ENCODE peak calls at places on chromosome 13, in eight cellular contexts. One of them, this sample, is unnamed.

GRCh38 chr13:42946927-42947326 is 45.1 kb downstream of the EPSTI1 start:
- DNase-seq in ovary: no peak
- DNase-seq in colonic mucosa: no peak
- DNase-seq in neural crest cell: no peak
- DNase-seq in fibroblast of the aortic adventitia: peak; percentile 83
- DNase-seq in left cardiac atrium: no peak
- DNase-seq in stimulated activated CD4-positive, alpha-beta T cell treated with anti-CD3 and anti-CD28 coated beads, Interleukin-1b, Interleukin-23, amount 100 ng/mL, for 24 hours: no peak
- DNase-seq in aorta: no peak
- DNase-seq in this sample: peak; percentile 79

GRCh38 chr13:52842440-52842839 is 6.0 kb downstream of the PCDH8 start:
- DNase-seq in aorta: no peak
- DNase-seq in neural crest cell: no peak
- DNase-seq in stimulated activated CD4-positive, alpha-beta T cell treated with anti-CD3 and anti-CD28 coated beads, Interleukin-1b, Interleukin-23, amount 100 ng/mL, for 24 hours: no peak
- DNase-seq in colonic mucosa: no peak
- DNase-seq in ovary: no peak
- DNase-seq in fibroblast of the aortic adventitia: no peak
- DNase-seq in left cardiac atrium: no peak
- DNase-seq in this sample: no peak

GRCh38 chr13:26719356-26719945 is 41.1 kb downstream of the GPR12 start:
- DNase-seq in left cardiac atrium: no peak
- DNase-seq in stimulated activated CD4-positive, alpha-beta T cell treated with anti-CD3 and anti-CD28 coated beads, Interleukin-1b, Interleukin-23, amount 100 ng/mL, for 24 hours: no peak
- DNase-seq in aorta: no peak
- DNase-seq in neural crest cell: no peak
- DNase-seq in fibroblast of the aortic adventitia: peak; percentile 4
- DNase-seq in colonic mucosa: no peak
- DNase-seq in ovary: no peak
- DNase-seq in this sample: peak; percentile 1

GRCh38 chr13:23723463-23723862 is 153.3 kb downstream of the TNFRSF19 start:
- DNase-seq in neural crest cell: no peak
- DNase-seq in left cardiac atrium: no peak
- DNase-seq in fibroblast of the aortic adventitia: peak; percentile 70
- DNase-seq in ovary: no peak
- DNase-seq in aorta: no peak
- DNase-seq in stimulated activated CD4-positive, alpha-beta T cell treated with anti-CD3 and anti-CD28 coated beads, Interleukin-1b, Interleukin-23, amount 100 ng/mL, for 24 hours: no peak
- DNase-seq in colonic mucosa: no peak
- DNase-seq in this sample: peak; percentile 53

GRCh38 chr13:43986395-43986794 is 106.7 kb downstream of the LACC1 start:
- DNase-seq in left cardiac atrium: no peak
- DNase-seq in neural crest cell: no peak
- DNase-seq in stimulated activated CD4-positive, alpha-beta T cell treated with anti-CD3 and anti-CD28 coated beads, Interleukin-1b, Interleukin-23, amount 100 ng/mL, for 24 hours: no peak
- DNase-seq in ovary: no peak
- DNase-seq in colonic mucosa: no peak
- DNase-seq in fibroblast of the aortic adventitia: no peak
- DNase-seq in aorta: no peak
- DNase-seq in this sample: no peak

GRCh38 chr13:98301721-98302120 is 124.7 kb upstream of the RNF113B start:
- DNase-seq in neural crest cell: no peak
- DNase-seq in ovary: no peak
- DNase-seq in aorta: no peak
- DNase-seq in colonic mucosa: no peak
- DNase-seq in stimulated activated CD4-positive, alpha-beta T cell treated with anti-CD3 and anti-CD28 coated beads, Interleukin-1b, Interleukin-23, amount 100 ng/mL, for 24 hours: no peak
- DNase-seq in fibroblast of the aortic adventitia: no peak
- DNase-seq in left cardiac atrium: no peak
- DNase-seq in this sample: peak; percentile 70

GRCh38 chr13:113390874-113391497 is 27.1 kb upstream of the GRTP1 start:
- DNase-seq in colonic mucosa: no peak
- DNase-seq in stimulated activated CD4-positive, alpha-beta T cell treated with anti-CD3 and anti-CD28 coated beads, Interleukin-1b, Interleukin-23, amount 100 ng/mL, for 24 hours: no peak
- DNase-seq in neural crest cell: no peak
- DNase-seq in aorta: no peak
- DNase-seq in ovary: no peak
- DNase-seq in left cardiac atrium: no peak
- DNase-seq in fibroblast of the aortic adventitia: no peak
- DNase-seq in this sample: no peak

GRCh38 chr13:113562085-113562749 is 22.3 kb upstream of the TFDP1 start:
- DNase-seq in left cardiac atrium: peak; percentile 60
- DNase-seq in ovary: peak; percentile 54
- DNase-seq in colonic mucosa: peak; percentile 61
- DNase-seq in neural crest cell: peak; percentile 76
- DNase-seq in aorta: no peak
- DNase-seq in stimulated activated CD4-positive, alpha-beta T cell treated with anti-CD3 and anti-CD28 coated beads, Interleukin-1b, Interleukin-23, amount 100 ng/mL, for 24 hours: no peak
- DNase-seq in fibroblast of the aortic adventitia: peak; percentile 79
- DNase-seq in this sample: peak; percentile 87

GRCh38 chr13:34721631-34722144 is 220.4 kb upstream of the NBEA start:
- DNase-seq in fibroblast of the aortic adventitia: no peak
- DNase-seq in ovary: no peak
- DNase-seq in colonic mucosa: no peak
- DNase-seq in neural crest cell: no peak
- DNase-seq in left cardiac atrium: no peak
- DNase-seq in stimulated activated CD4-positive, alpha-beta T cell treated with anti-CD3 and anti-CD28 coated beads, Interleukin-1b, Interleukin-23, amount 100 ng/mL, for 24 hours: no peak
- DNase-seq in aorta: no peak
- DNase-seq in this sample: no peak

GRCh38 chr13:98333481-98333880 is 156.4 kb upstream of the RNF113B start:
- DNase-seq in left cardiac atrium: no peak
- DNase-seq in aorta: no peak
- DNase-seq in ovary: no peak
- DNase-seq in fibroblast of the aortic adventitia: no peak
- DNase-seq in stimulated activated CD4-positive, alpha-beta T cell treated with anti-CD3 and anti-CD28 coated beads, Interleukin-1b, Interleukin-23, amount 100 ng/mL, for 24 hours: no peak
- DNase-seq in colonic mucosa: no peak
- DNase-seq in neural crest cell: peak; percentile 29
- DNase-seq in this sample: no peak

GRCh38 chr13:95301135-95301946 is at the start of gene ABCC4:
- DNase-seq in fibroblast of the aortic adventitia: peak; percentile 66
- DNase-seq in left cardiac atrium: peak; percentile 75
- DNase-seq in aorta: peak; percentile 89
- DNase-seq in neural crest cell: peak; percentile 55
- DNase-seq in colonic mucosa: peak; percentile 73
- DNase-seq in stimulated activated CD4-positive, alpha-beta T cell treated with anti-CD3 and anti-CD28 coated beads, Interleukin-1b, Interleukin-23, amount 100 ng/mL, for 24 hours: peak; percentile 50
- DNase-seq in ovary: peak; percentile 58
- DNase-seq in this sample: peak; percentile 87

GRCh38 chr13:40664100-40665060 is 2.1 kb downstream of the FOXO1 start:
- DNase-seq in colonic mucosa: peak; percentile 87
- DNase-seq in fibroblast of the aortic adventitia: peak; percentile 38
- DNase-seq in stimulated activated CD4-positive, alpha-beta T cell treated with anti-CD3 and anti-CD28 coated beads, Interleukin-1b, Interleukin-23, amount 100 ng/mL, for 24 hours: peak; percentile 65
- DNase-seq in left cardiac atrium: peak; percentile 87
- DNase-seq in aorta: peak; percentile 93
- DNase-seq in neural crest cell: peak; percentile 34
- DNase-seq in ovary: peak; percentile 56
- DNase-seq in this sample: peak; percentile 54

GRCh38 chr13:114068723-114069322 is 63.6 kb downstream of the RASA3 start:
- DNase-seq in neural crest cell: no peak
- DNase-seq in ovary: peak; percentile 34
- DNase-seq in left cardiac atrium: no peak
- DNase-seq in stimulated activated CD4-positive, alpha-beta T cell treated with anti-CD3 and anti-CD28 coated beads, Interleukin-1b, Interleukin-23, amount 100 ng/mL, for 24 hours: no peak
- DNase-seq in aorta: peak; percentile 76
- DNase-seq in fibroblast of the aortic adventitia: peak; percentile 88
- DNase-seq in colonic mucosa: no peak
- DNase-seq in this sample: peak; percentile 38

This sample was measured in adipocyte.